ENCODE peak calls at places on chromosome 12, in five cellular contexts. G, C, P, T and J are unnamed samples.

GRCh38 chr12:125312471-125312870 is 247.2 kb downstream of the AACS start:
- DNase-seq in G (no peak), C (no peak), P (no peak), T (no peak), J (no peak)

GRCh38 chr12:116508145-116509121 is 50.7 kb upstream of the MAP1LC3B2 start:
- DNase-seq in T (peak), C (peak), G (no peak), P (no peak), J (no peak)

GRCh38 chr12:107558141-107558815 is 127.3 kb upstream of the PWP1 start:
- DNase-seq in T (no peak), G (no peak), P (no peak), C (peak), J (no peak)

GRCh38 chr12:10705655-10706054 is 17.5 kb downstream of the YBX3 start:
- DNase-seq in P (no peak), C (no peak), T (no peak), G (no peak), J (peak)

GRCh38 chr12:19031032-19031431 is 98.5 kb upstream of the PLEKHA5 start:
- DNase-seq in T (no peak), C (no peak), P (no peak), G (no peak), J (peak)

GRCh38 chr12:51687142-51687935 is 96.3 kb downstream of the SCN8A start:
- DNase-seq in C (no peak), G (no peak), P (no peak), T (no peak), J (peak)

GRCh38 chr12:108612788-108613282 is 15.0 kb upstream of the TMEM119 start:
- DNase-seq in T (no peak), G (no peak), P (no peak), C (peak), J (no peak)

GRCh38 chr12:120104924-120105323 is 11.6 kb downstream of the RAB35 start:
- DNase-seq in T (no peak), C (no peak), G (no peak), P (no peak), J (no peak)

GRCh38 chr12:72081787-72082186 is 143.1 kb downstream of the TPH2 start:
- DNase-seq in G (no peak), P (no peak), C (no peak), T (no peak), J (no peak)

GRCh38 chr12:2443766-2444165 is 351.0 kb upstream of the FKBP4 start:
- DNase-seq in P (no peak), G (no peak), T (no peak), C (no peak), J (no peak)

GRCh38 chr12:41220931-41221330 is 32.8 kb downstream of the PDZRN4 start:
- DNase-seq in G (no peak), C (no peak), T (no peak), P (no peak), J (no peak)

GRCh38 chr12:92144045-92144630 is 1.5 kb downstream of the BTG1 start:
- DNase-seq in C (peak), P (peak), G (peak), T (no peak), J (peak)

GRCh38 chr12:4027412-4027811 is 154.2 kb upstream of the PARP11 start:
- DNase-seq in P (no peak), T (no peak), G (peak), C (no peak), J (no peak)

GRCh38 chr12:96225994-96226399 is 31.8 kb downstream of the ELK3 start:
- DNase-seq in C (no peak), P (no peak), G (peak), T (no peak), J (no peak)

GRCh38 chr12:73841963-73842362 is 695.7 kb upstream of the ATXN7L3B start:
- DNase-seq in C (no peak), G (no peak), P (no peak), T (no peak), J (no peak)

GRCh38 chr12:452667-453210 is 7.0 kb upstream of the B4GALNT3 start:
- DNase-seq in C (peak), T (peak), P (peak), G (no peak), J (no peak)

GRCh38 chr12:96091833-96092232 is 56.4 kb upstream of the LTA4H start:
- DNase-seq in P (no peak), C (peak), G (no peak), T (no peak), J (peak)

GRCh38 chr12:68334136-68334535 is 2.0 kb upstream of the MDM1 start:
- DNase-seq in T (peak), P (no peak), G (peak), C (peak), J (no peak)
- TF ChIP-seq CTCF in T (no peak), P (no peak), G (no peak), C (peak), J (no peak)

DNA sequence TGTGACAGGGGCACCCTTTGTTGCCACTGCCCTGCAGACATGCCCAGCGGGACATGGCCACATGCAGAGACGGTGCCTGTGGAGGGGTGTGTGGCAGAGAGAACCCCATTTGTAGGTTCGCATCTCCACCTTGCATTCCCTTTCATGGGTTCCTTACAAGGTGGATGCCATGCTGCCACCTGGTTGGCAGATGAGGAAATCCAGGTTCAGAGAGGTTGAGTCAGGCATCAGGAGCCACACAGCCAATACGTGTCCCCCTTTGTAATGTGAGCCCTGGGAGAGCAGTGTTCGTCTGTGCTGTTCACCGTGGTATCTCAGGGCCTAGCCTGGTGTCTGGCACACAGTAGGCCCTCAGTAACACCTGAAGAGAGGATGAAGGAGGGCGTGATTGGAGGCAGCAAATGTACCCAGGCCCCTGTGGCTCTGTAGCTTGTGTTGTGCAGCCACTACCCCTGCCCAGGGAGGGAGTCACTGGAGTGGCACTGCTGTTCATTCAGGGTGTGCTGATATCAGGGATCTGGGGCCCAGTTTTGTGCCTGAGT is 9.1 kb downstream of the SH2B3 start:
- DNase-seq in T (no peak), G (no peak), P (no peak), C (no peak), J (no peak)
- TF ChIP-seq CTCF in T (no peak), G (no peak), P (no peak), C (no peak), J (no peak)

DNA sequence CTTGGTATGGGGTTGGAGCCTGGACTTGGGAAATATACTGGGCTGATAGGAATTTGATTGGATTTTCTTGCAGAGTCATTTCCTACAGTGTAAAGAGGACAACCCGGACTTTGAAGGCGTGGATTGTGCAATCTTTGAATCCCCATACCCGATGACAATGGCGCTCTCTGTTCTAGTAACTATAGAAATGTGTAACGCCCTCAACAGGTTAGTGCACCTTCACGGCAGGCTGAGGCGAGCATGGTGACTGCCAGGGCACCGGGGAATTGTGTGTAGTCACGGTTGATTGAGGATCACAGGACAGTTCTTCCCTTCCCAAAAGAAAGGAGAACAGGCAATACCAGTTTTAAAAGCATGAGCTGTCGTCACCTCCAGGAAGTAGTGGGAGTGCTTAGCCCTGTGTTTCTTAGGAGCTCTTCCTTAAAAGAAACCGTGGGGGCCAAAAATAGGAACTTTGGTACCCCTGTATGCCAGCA is 58.3 kb downstream of the ANAPC7 start:
- DNase-seq in T (no peak), P (no peak), C (no peak), G (no peak), J (no peak)
- TF ChIP-seq CTCF in T (no peak), P (no peak), C (no peak), G (no peak), J (no peak)

GRCh38 chr12:66120477-66120876 is 10.1 kb downstream of the LLPH start:
- DNase-seq in P (no peak), G (no peak), T (no peak), C (no peak), J (no peak)
- TF ChIP-seq CTCF in P (no peak), G (no peak), T (no peak), C (no peak), J (peak)

GRCh38 chr12:25943940-25944339 is 14.5 kb upstream of the RASSF8 start:
- DNase-seq in T (no peak), C (no peak), G (no peak), P (no peak), J (no peak)
- TF ChIP-seq CTCF in T (no peak), C (no peak), G (no peak), P (no peak), J (no peak)